ENCODE peak calls at places on chromosomes 5 and 9, in four cellular contexts. S is A549, O is breast epithelium, E is PC-3. U is an unnamed sample.

GRCh38 chr9:14485366-14485765 is 171.4 kb upstream of the NFIB start:
- DNase-seq in O (no peak), E (peak; percentile 53), S (no peak), U (no peak)

GRCh38 chr5:179839328-179840256 is 18.9 kb downstream of the SQSTM1 start:
- DNase-seq in O (no peak), S (no peak), E (no peak), U (peak; percentile 22)

GRCh38 chr5:10652151-10652550 is 88.3 kb downstream of the ANKRD33B start:
- DNase-seq in S (no peak), E (no peak), O (no peak), U (no peak)

GRCh38 chr9:8733096-8733954 is 933.7 kb upstream of the DMAC1 start:
- DNase-seq in E (no peak), S (no peak), O (no peak), U (no peak)

GRCh38 chr5:67015577-67016290 is 180.9 kb downstream of the CD180 start:
- DNase-seq in S (no peak), E (peak; percentile 60), O (no peak), U (no peak)

GRCh38 chr9:26033346-26033745 is 355.1 kb upstream of the TUSC1 start:
- DNase-seq in O (no peak), S (no peak), E (no peak), U (no peak)

GRCh38 chr9:75088646-75089368 is 493 bp downstream of the OSTF1 start:
- DNase-seq in O (peak; percentile 36), E (peak; percentile 58), S (peak; percentile 49), U (no peak)

GRCh38 chr5:912356-913091 is 19.8 kb downstream of the TRIP13 start:
- DNase-seq in O (peak; percentile 32), E (peak; percentile 99), S (peak; percentile 96), U (no peak)

GRCh38 chr9:121206516-121207370 is 5.1 kb upstream of the RAB14 start:
- DNase-seq in S (no peak), E (no peak), O (no peak), U (no peak)

GRCh38 chr5:150317048-150318003 is 14.6 kb upstream of the ARSI start:
- DNase-seq in O (no peak), E (peak; percentile 96), S (peak; percentile 95), U (peak; percentile 38)

GRCh38 chr5:168895295-168896019 is 316.3 kb upstream of the PANK3 start:
- DNase-seq in E (no peak), S (no peak), O (no peak), U (no peak)

GRCh38 chr5:59779453-59779852 is 114.1 kb downstream of the PDE4D start:
- DNase-seq in O (no peak), S (no peak), E (no peak), U (no peak)

GRCh38 chr9:116088396-116088795 is 65.2 kb upstream of the PAPPA start:
- DNase-seq in O (no peak), E (no peak), S (no peak), U (no peak)

GRCh38 chr5:2752875-2753435 is 1.5 kb upstream of the IRX2 start:
- DNase-seq in S (no peak), O (no peak), E (no peak), U (no peak)

GRCh38 chr5:77168187-77168883 is 42.1 kb upstream of the PDE8B start:
- DNase-seq in S (peak; percentile 50), O (peak; percentile 44), E (peak; percentile 30), U (no peak)

GRCh38 chr5:132556511-132557424 is at the start of gene RAD50:
- DNase-seq in S (peak; percentile 94), E (peak; percentile 53), O (peak; percentile 87), U (peak; percentile 85)

GRCh38 chr5:1896602-1897376 is 14.1 kb upstream of the IRX4 start:
- DNase-seq in S (no peak), O (no peak), E (no peak), U (no peak)

GRCh38 chr5:77192444-77193050 is 17.9 kb upstream of the PDE8B start:
- DNase-seq in S (no peak), O (no peak), E (peak; percentile 7), U (no peak)

GRCh38 chr5:123124495-123125171 is 35.6 kb downstream of the PRDM6 start:
- DNase-seq in E (no peak), S (no peak), O (no peak), U (no peak)

GRCh38 chr9:134056483-134057310 is 11.1 kb downstream of the BRD3 start:
- DNase-seq in S (no peak), E (no peak), O (no peak), U (no peak)

GRCh38 chr5:180607861-180608571 is 16.7 kb upstream of the SCGB3A1 start:
- DNase-seq in E (no peak), O (no peak), S (no peak), U (no peak)

GRCh38 chr5:141330299-141331080 is at the start of gene PCDHGA1:
- DNase-seq in S (peak; percentile 57), O (no peak), E (peak; percentile 26), U (no peak)

GRCh38 chr5:141320225-141321169 is at the start of gene TAF7:
- DNase-seq in S (peak; percentile 75), O (peak; percentile 82), E (peak; percentile 85), U (peak; percentile 50)

GRCh38 chr5:141322261-141322660 is 1.7 kb upstream of the TAF7 start:
- DNase-seq in S (no peak), E (no peak), O (no peak), U (no peak)

GRCh38 chr5:141328231-141328630 is 2.1 kb upstream of the PCDHGA1 start:
- DNase-seq in E (peak; percentile 30), S (no peak), O (no peak), U (no peak)

DNA sequence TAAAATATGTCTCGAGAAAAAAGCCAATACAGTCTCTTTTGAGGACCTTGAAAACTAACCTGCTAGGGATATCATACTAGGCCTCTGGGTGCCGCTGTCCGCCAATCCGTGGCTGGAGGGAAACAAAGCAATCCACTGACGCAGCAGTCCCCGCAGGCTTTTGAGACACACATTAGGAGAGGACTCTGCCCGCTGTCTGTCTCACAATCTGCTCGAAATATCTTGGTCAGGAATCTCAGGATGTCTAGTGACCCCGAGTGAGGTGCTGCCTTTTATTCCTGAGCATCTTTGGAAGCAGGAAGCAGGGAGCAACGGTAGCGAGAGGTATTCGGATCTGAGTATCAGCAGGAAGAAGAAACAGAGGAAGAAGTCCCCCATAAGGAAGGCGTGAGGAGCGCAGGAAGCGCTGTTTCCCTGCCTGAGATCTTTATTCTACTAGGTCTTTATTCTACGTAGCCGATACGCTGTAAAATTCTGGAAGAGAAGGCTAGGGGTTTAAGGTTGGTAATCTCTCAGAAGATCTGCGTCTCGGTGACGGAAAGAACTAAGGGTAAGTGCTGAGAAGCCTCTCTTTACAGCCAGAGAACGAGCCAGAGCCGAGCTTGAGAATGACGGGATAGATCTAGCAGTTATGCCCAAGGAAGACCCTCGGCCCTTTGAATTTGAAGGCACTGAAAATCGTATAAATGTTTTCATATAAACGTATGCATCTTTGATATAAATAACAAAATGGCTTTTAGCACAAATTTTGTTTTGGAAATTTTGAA is 4.0 kb upstream of the PCDHGA1 start:
- DNase-seq in O (no peak), S (no peak), E (peak; percentile 4), U (no peak)
- TF ChIP-seq CTCF in O (no peak), S (peak; percentile 9), E (peak; percentile 11), U (no peak)

GRCh38 chr5:38208782-38209378 is 49.5 kb upstream of the EGFLAM start:
- DNase-seq in E (peak; percentile 74), S (peak; percentile 19), O (no peak), U (no peak)
- TF ChIP-seq CTCF in E (peak; percentile 80), S (peak; percentile 68), O (no peak), U (no peak)

GRCh38 chr5:171386861-171387254 is 791 bp upstream of the NPM1 start:
- DNase-seq in S (no peak), O (no peak), E (no peak), U (no peak)
- TF ChIP-seq CTCF in S (no peak), O (no peak), E (no peak), U (no peak)

GRCh38 chr5:79535477-79536192 is 21.7 kb upstream of the HOMER1 start:
- DNase-seq in E (peak; percentile 32), O (no peak), S (no peak), U (no peak)
- TF ChIP-seq CTCF in E (peak; percentile 41), O (peak; percentile 19), S (no peak), U (no peak)

GRCh38 chr9:88989961-88990570 is 1.2 kb upstream of the S1PR3 start:
- DNase-seq in S (no peak), O (no peak), E (no peak), U (no peak)
- TF ChIP-seq CTCF in S (no peak), O (no peak), E (no peak), U (no peak)

GRCh38 chr5:133611357-133612020 is 852 bp downstream of the FSTL4 start:
- DNase-seq in O (no peak), S (peak; percentile 15), E (no peak), U (no peak)

GRCh38 chr5:133613743-133614142 is 1.4 kb upstream of the FSTL4 start:
- DNase-seq in O (no peak), E (no peak), S (no peak), U (no peak)

GRCh38 chr5:133613184-133613583 is 843 bp upstream of the FSTL4 start:
- DNase-seq in E (no peak), S (no peak), O (no peak), U (no peak)

GRCh38 chr5:133610489-133611356 is 1.6 kb downstream of the FSTL4 start:
- DNase-seq in O (peak; percentile 23), S (peak; percentile 82), E (peak; percentile 72), U (no peak)

DNA sequence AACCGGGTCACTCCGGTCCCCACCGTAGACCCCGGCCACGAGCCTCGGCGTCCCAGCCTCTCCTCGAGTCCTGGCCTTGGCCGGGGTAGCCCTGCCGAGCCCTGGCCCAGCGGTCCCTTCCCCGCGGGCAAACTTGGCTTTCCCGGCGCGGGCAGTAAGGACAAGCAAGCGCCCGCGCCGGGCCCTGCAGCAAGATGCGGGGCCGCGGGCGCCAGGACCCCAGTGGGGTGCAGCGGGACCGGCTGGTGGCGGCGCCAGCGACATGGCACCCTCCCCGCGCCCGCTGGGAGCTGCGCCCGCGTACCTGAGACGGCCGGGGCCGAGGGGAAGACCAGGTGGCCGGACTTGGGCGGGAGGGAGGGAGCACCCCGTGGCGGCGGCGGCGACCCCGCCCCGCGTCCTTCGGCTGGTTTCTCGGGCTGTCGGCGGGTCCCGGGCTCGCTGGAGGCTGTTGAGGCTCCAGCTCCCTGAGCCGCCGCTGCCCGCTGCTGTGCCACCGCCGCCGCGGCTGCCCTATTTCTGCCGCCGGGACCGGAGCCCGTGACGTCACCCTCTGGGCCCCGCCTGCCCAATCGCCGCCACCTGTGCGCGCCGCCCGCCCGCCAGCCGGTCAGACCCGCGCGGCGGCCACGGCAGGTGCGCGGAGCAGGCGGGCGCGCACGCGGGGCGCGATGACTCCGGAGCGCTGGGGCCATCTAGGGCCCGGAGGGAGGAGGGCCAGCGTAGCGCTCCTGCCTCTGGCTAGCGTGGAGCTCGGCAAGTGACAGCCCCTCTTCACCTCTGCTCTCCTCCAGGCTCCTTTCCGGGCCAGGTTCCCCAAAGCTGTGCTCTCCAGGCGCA is at the start of gene FSTL4:
- DNase-seq in S (peak; percentile 46), E (peak; percentile 45), O (no peak), U (no peak)
- TF ChIP-seq CTCF in S (no peak), E (no peak), O (no peak), U (no peak)